ENCODE peak calls at places on chromosomes 16 and 17, in ten cellular contexts. O is heart left ventricle, H is astrocyte of the cerebellum, C is pancreas, K is psoas muscle, N is dorsolateral prefrontal cortex, G is bronchial epithelial cell, S is fibroblast of the aortic adventitia, M is neural progenitor cell, Z is thoracic aorta. U is an unnamed sample.

GRCh38 chr17:11899494-11899893 is 97.8 kb downstream of the ZNF18 start:
- DNase-seq in O (no peak), H (no peak), C (no peak), K (no peak), N (peak), G (no peak), S (no peak), M (peak), Z (no peak), U (no peak)

GRCh38 chr17:76688165-76688622 is 22.6 kb downstream of the MXRA7 start:
- DNase-seq in O (no peak), H (no peak), C (no peak), K (peak), N (no peak), G (no peak), S (no peak), M (no peak), Z (no peak), U (no peak)

GRCh38 chr16:27217256-27217655 is 13.9 kb downstream of the KDM8 start:
- DNase-seq in O (no peak), H (peak), C (no peak), K (no peak), N (peak), G (no peak), S (peak), M (peak), Z (no peak), U (no peak)

GRCh38 chr16:57529324-57530103 is 6.9 kb downstream of the CCDC102A start:
- DNase-seq in O (no peak), H (no peak), C (no peak), K (peak), N (no peak), G (no peak), S (no peak), M (no peak), Z (no peak), U (no peak)

GRCh38 chr16:4200000-4200780 is 41.7 kb downstream of the SRL start:
- DNase-seq in O (peak), H (no peak), C (peak), K (peak), N (peak), G (peak), S (peak), M (peak), Z (no peak), U (peak)

GRCh38 chr17:40782450-40782849 is at the start of gene KRT27:
- DNase-seq in O (no peak), H (no peak), C (no peak), K (no peak), N (no peak), G (no peak), S (no peak), M (no peak), Z (no peak), U (no peak)

GRCh38 chr16:13915033-13915635 is 4.8 kb upstream of the ERCC4 start:
- DNase-seq in O (no peak), H (no peak), C (no peak), K (no peak), N (no peak), G (no peak), S (no peak), M (no peak), Z (no peak), U (no peak)

GRCh38 chr17:7834554-7834890 is 505 bp downstream of the KDM6B start:
- DNase-seq in O (peak), H (no peak), C (peak), K (peak), N (no peak), G (peak), S (no peak), M (no peak), Z (no peak), U (no peak)

GRCh38 chr16:54239441-54239840 is 47.1 kb downstream of the IRX3 start:
- DNase-seq in O (peak), H (no peak), C (no peak), K (peak), N (no peak), G (no peak), S (no peak), M (no peak), Z (no peak), U (no peak)

GRCh38 chr17:30950669-30951399 is 20.0 kb upstream of the RNF135 start:
- DNase-seq in O (peak), H (peak), C (peak), K (peak), N (peak), G (peak), S (peak), M (no peak), Z (peak), U (no peak)

GRCh38 chr17:40075216-40076100 is 12.7 kb downstream of the THRA start:
- DNase-seq in O (peak), H (no peak), C (peak), K (peak), N (peak), G (peak), S (peak), M (peak), Z (peak), U (no peak)

GRCh38 chr17:38361700-38362465 is 10.2 kb downstream of the SOCS7 start:
- DNase-seq in O (no peak), H (no peak), C (no peak), K (no peak), N (no peak), G (peak), S (no peak), M (no peak), Z (no peak), U (no peak)

GRCh38 chr16:48609453-48610023 is 442 bp downstream of the N4BP1 start:
- DNase-seq in O (peak), H (no peak), C (peak), K (peak), N (peak), G (peak), S (peak), M (peak), Z (no peak), U (no peak)

GRCh38 chr16:87664792-87665191 is 62.5 kb downstream of the JPH3 start:
- DNase-seq in O (no peak), H (no peak), C (no peak), K (no peak), N (no peak), G (no peak), S (no peak), M (no peak), Z (no peak), U (no peak)

GRCh38 chr16:80084614-80085013 is 456.2 kb upstream of the DYNLRB2 start:
- DNase-seq in O (peak), H (peak), C (peak), K (peak), N (peak), G (peak), S (peak), M (peak), Z (no peak), U (no peak)

GRCh38 chr17:35743911-35744328 is 9.1 kb downstream of the GAS2L2 start:
- DNase-seq in O (peak), H (peak), C (no peak), K (no peak), N (no peak), G (peak), S (peak), M (peak), Z (no peak), U (no peak)

GRCh38 chr17:31158741-31159377 is 64.1 kb downstream of the NF1 start:
- DNase-seq in O (no peak), H (no peak), C (no peak), K (no peak), N (no peak), G (no peak), S (no peak), M (no peak), Z (no peak), U (no peak)

GRCh38 chr16:27640277-27640600 is 90.3 kb downstream of the KATNIP start:
- DNase-seq in O (no peak), H (no peak), C (no peak), K (no peak), N (peak), G (peak), S (no peak), M (no peak), Z (no peak), U (no peak)

GRCh38 chr16:5649762-5650445 is 552.3 kb upstream of the EEF2KMT start:
- DNase-seq in O (no peak), H (no peak), C (no peak), K (no peak), N (no peak), G (no peak), S (no peak), M (no peak), Z (no peak), U (no peak)

DNA sequence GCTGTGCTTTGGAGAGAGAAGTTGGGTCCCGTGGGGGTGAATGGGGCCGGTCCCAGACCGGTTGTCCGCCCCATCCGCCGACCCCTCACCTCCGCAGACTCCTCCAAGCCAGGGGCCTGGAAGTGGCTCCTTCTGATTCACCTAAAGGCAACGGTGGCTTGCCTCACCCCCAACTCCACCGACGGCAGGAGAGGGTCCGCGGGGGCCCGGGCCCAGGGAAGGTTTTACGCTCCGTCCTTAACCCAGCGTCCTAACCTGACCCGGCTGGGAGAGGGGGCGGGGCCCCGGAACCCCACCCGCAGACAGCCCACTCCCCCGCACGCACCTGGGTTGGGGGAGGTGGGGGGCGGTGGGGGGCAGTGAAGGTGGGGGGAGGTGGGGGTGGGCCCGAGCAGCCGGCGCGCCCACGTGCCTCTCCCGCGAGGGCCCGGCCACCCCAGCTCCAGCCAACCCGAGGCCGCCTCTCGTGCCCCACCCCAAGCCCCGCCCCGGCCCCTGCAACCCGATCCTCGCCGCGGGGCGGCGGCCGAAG is 12.7 kb upstream of the CD300A start:
- DNase-seq in O (no peak), H (no peak), C (peak), K (no peak), N (no peak), G (no peak), S (no peak), M (peak), Z (no peak), U (no peak)
- H3K4me3 ChIP-seq in O (peak), H (peak), C (peak), K (peak), N (peak), G (peak), S (peak), M (peak), Z (peak), U (peak)

GRCh38 chr17:34025179-34025551 is 229.9 kb upstream of the CCL2 start:
- DNase-seq in O (no peak), H (no peak), C (no peak), K (no peak), N (no peak), G (no peak), S (no peak), M (no peak), Z (no peak), U (no peak)
- TF ChIP-seq CTCF in O (peak), H (no peak), C (no peak), K (no peak), N (no peak), G (no peak), S (no peak), M (no peak), Z (no peak), U (no peak)

DNA sequence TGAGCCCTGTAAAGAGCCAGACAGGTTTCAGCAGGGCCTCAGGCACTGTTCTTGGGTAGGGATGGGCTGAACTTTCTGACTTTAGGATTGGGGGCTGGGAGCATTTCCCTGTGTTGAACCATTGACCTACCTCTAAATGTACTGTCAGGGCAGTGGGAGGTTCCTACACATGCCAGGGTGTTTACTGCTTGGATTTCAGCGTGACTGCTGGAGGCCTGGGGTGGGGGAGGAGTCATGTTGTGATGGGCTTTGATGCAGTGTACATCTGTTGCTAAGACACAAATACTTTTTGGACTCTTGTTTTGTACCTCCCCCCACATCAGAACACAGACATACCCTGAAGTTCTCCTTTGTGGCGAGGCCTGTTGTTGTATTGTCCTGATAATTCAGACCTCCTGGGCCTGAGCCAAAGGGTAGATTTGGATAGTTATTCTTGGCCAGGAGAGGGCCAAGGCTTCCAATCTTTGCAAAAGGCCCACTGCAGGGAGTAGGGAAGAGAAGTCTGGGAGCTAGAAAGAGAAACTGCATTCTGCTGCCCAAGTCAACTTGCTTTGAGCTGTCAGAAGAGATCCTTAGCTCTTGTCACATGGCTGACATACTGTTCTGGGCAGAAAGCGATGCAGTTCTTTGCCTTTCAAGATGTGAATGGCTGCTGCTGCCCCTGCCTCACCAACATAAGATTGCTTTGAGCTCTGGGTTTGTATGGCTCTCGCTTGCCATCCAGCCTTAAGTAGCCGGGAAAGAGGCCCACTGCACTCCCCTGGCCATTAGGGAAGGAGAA is 3.7 kb downstream of the NFE2L1 start:
- DNase-seq in O (peak), H (peak), C (no peak), K (peak), N (no peak), G (no peak), S (peak), M (peak), Z (peak), U (peak)
- H3K4me3 ChIP-seq in O (peak), H (peak), C (no peak), K (peak), N (peak), G (peak), S (peak), M (no peak), Z (peak), U (peak)

GRCh38 chr17:10369239-10369638 is 3.6 kb downstream of the MYH13 start:
- DNase-seq in O (no peak), H (no peak), C (no peak), K (no peak), N (no peak), G (no peak), S (no peak), M (no peak), Z (no peak), U (no peak)
- TF ChIP-seq CTCF in O (no peak), H (no peak), C (no peak), K (no peak), N (no peak), G (no peak), S (no peak), M (no peak), Z (no peak), U (no peak)

DNA sequence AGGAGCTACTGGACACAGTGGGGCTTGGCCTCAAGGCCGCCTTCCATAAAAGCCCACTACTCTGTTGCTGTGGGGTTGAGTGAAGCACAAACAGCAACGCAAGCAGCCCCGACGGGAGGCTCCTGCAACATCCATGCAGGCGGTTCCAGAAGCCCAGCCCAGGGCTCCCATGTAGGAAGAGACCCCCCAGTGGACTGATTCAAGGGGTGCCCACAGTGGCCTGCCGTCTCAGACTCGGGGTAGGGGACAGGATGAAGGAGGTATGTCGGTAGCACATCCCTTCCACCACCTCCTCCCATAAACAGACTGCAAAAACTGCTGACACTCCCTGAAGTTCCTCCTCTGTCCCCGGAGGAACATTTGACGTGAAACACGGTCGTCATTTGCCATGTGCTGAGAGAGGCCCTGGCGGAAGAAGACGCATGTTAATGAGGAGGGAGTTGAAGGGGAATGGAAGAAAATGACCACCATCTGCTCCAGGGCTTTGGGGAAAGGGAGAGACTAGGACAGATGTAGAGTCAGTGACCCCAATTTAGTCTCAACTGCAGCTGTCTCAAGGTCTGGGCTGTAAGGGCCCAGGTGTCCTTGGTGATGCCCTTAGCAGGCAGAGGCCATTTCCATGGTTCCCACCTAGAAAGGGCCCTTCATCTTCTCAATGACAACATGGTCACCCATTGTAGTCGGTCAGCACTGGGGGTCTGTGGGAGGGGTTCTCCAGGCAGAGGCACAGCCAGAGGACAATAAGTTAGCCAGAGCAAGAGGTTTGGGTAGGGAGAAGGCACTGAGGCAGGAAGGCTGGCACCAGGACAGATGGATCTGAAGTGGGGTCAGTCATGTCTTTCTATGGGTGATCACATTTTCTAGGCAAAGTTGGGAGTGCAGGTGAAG is 200.6 kb downstream of the CPPED1 start:
- DNase-seq in O (no peak), H (no peak), C (no peak), K (no peak), N (no peak), G (no peak), S (no peak), M (no peak), Z (no peak), U (no peak)
- H3K4me3 ChIP-seq in O (no peak), H (no peak), C (no peak), K (no peak), N (no peak), G (no peak), S (no peak), M (no peak), Z (no peak), U (no peak)